ENCODE peak calls at places on chromosomes 1 and 21, in six cellular contexts. One of them, this sample, is unnamed.

GRCh38 chr1:11500881-11501280 is 21.9 kb downstream of the DISP3 start:
- DNase-seq in stimulated activated naive CD8-positive, alpha-beta T cell treated with anti-CD3 and anti-CD28 coated beads, Interleukin-15, Interleukin-2, amounts not matched to agents 100 U/mL and 50 U/mL, for 24 hours: no peak
- DNase-seq in stimulated activated CD4-positive, alpha-beta T cell treated with anti-CD3 and anti-CD28 coated beads, Interleukin-1b, Interleukin-23, amount 100 ng/mL, for 1 hour: no peak
- DNase-seq in stimulated activated CD8-positive, alpha-beta memory T cell treated with anti-CD3 and anti-CD28 coated beads, Interleukin-12 subunit alpha, Interleukin-12 subunit beta, amount 100 ng/mL, for 4 hours: no peak
- DNase-seq in lower lobe of right lung: no peak
- DNase-seq in T-helper 2 cell: no peak
- DNase-seq in this sample: no peak

GRCh38 chr1:65425697-65426096 is 5.2 kb downstream of the LEPR start:
- DNase-seq in stimulated activated naive CD8-positive, alpha-beta T cell treated with anti-CD3 and anti-CD28 coated beads, Interleukin-15, Interleukin-2, amounts not matched to agents 100 U/mL and 50 U/mL, for 24 hours: no peak
- DNase-seq in stimulated activated CD4-positive, alpha-beta T cell treated with anti-CD3 and anti-CD28 coated beads, Interleukin-1b, Interleukin-23, amount 100 ng/mL, for 1 hour: no peak
- DNase-seq in stimulated activated CD8-positive, alpha-beta memory T cell treated with anti-CD3 and anti-CD28 coated beads, Interleukin-12 subunit alpha, Interleukin-12 subunit beta, amount 100 ng/mL, for 4 hours: no peak
- DNase-seq in lower lobe of right lung: no peak
- DNase-seq in T-helper 2 cell: no peak
- DNase-seq in this sample: no peak

GRCh38 chr21:42678118-42678430 is 24.7 kb downstream of the PDE9A start:
- DNase-seq in stimulated activated naive CD8-positive, alpha-beta T cell treated with anti-CD3 and anti-CD28 coated beads, Interleukin-15, Interleukin-2, amounts not matched to agents 100 U/mL and 50 U/mL, for 24 hours: no peak
- DNase-seq in stimulated activated CD4-positive, alpha-beta T cell treated with anti-CD3 and anti-CD28 coated beads, Interleukin-1b, Interleukin-23, amount 100 ng/mL, for 1 hour: no peak
- DNase-seq in stimulated activated CD8-positive, alpha-beta memory T cell treated with anti-CD3 and anti-CD28 coated beads, Interleukin-12 subunit alpha, Interleukin-12 subunit beta, amount 100 ng/mL, for 4 hours: no peak
- DNase-seq in lower lobe of right lung: no peak
- DNase-seq in T-helper 2 cell: no peak
- DNase-seq in this sample: no peak

GRCh38 chr21:41669533-41669830 is 97.4 kb downstream of the RIPK4 start:
- DNase-seq in stimulated activated naive CD8-positive, alpha-beta T cell treated with anti-CD3 and anti-CD28 coated beads, Interleukin-15, Interleukin-2, amounts not matched to agents 100 U/mL and 50 U/mL, for 24 hours: no peak
- DNase-seq in stimulated activated CD4-positive, alpha-beta T cell treated with anti-CD3 and anti-CD28 coated beads, Interleukin-1b, Interleukin-23, amount 100 ng/mL, for 1 hour: no peak
- DNase-seq in stimulated activated CD8-positive, alpha-beta memory T cell treated with anti-CD3 and anti-CD28 coated beads, Interleukin-12 subunit alpha, Interleukin-12 subunit beta, amount 100 ng/mL, for 4 hours: no peak
- DNase-seq in lower lobe of right lung: no peak
- DNase-seq in T-helper 2 cell: no peak
- DNase-seq in this sample: no peak

GRCh38 chr1:179809506-179810366 is 66.6 kb downstream of the FAM163A start:
- DNase-seq in stimulated activated naive CD8-positive, alpha-beta T cell treated with anti-CD3 and anti-CD28 coated beads, Interleukin-15, Interleukin-2, amounts not matched to agents 100 U/mL and 50 U/mL, for 24 hours: peak
- DNase-seq in stimulated activated CD4-positive, alpha-beta T cell treated with anti-CD3 and anti-CD28 coated beads, Interleukin-1b, Interleukin-23, amount 100 ng/mL, for 1 hour: peak
- DNase-seq in stimulated activated CD8-positive, alpha-beta memory T cell treated with anti-CD3 and anti-CD28 coated beads, Interleukin-12 subunit alpha, Interleukin-12 subunit beta, amount 100 ng/mL, for 4 hours: peak
- DNase-seq in lower lobe of right lung: no peak
- DNase-seq in T-helper 2 cell: peak
- DNase-seq in this sample: peak

GRCh38 chr1:172726740-172727139 is 67.8 kb downstream of the FASLG start:
- DNase-seq in stimulated activated naive CD8-positive, alpha-beta T cell treated with anti-CD3 and anti-CD28 coated beads, Interleukin-15, Interleukin-2, amounts not matched to agents 100 U/mL and 50 U/mL, for 24 hours: no peak
- DNase-seq in stimulated activated CD4-positive, alpha-beta T cell treated with anti-CD3 and anti-CD28 coated beads, Interleukin-1b, Interleukin-23, amount 100 ng/mL, for 1 hour: no peak
- DNase-seq in stimulated activated CD8-positive, alpha-beta memory T cell treated with anti-CD3 and anti-CD28 coated beads, Interleukin-12 subunit alpha, Interleukin-12 subunit beta, amount 100 ng/mL, for 4 hours: no peak
- DNase-seq in lower lobe of right lung: no peak
- DNase-seq in T-helper 2 cell: no peak
- DNase-seq in this sample: no peak

GRCh38 chr1:12511128-12511484 is 106.9 kb downstream of the DHRS3 start:
- DNase-seq in stimulated activated naive CD8-positive, alpha-beta T cell treated with anti-CD3 and anti-CD28 coated beads, Interleukin-15, Interleukin-2, amounts not matched to agents 100 U/mL and 50 U/mL, for 24 hours: no peak
- DNase-seq in stimulated activated CD4-positive, alpha-beta T cell treated with anti-CD3 and anti-CD28 coated beads, Interleukin-1b, Interleukin-23, amount 100 ng/mL, for 1 hour: no peak
- DNase-seq in stimulated activated CD8-positive, alpha-beta memory T cell treated with anti-CD3 and anti-CD28 coated beads, Interleukin-12 subunit alpha, Interleukin-12 subunit beta, amount 100 ng/mL, for 4 hours: no peak
- DNase-seq in lower lobe of right lung: no peak
- DNase-seq in T-helper 2 cell: no peak
- DNase-seq in this sample: no peak

GRCh38 chr1:233394860-233395717 is 67.6 kb downstream of the MAP3K21 start:
- DNase-seq in stimulated activated naive CD8-positive, alpha-beta T cell treated with anti-CD3 and anti-CD28 coated beads, Interleukin-15, Interleukin-2, amounts not matched to agents 100 U/mL and 50 U/mL, for 24 hours: peak
- DNase-seq in stimulated activated CD4-positive, alpha-beta T cell treated with anti-CD3 and anti-CD28 coated beads, Interleukin-1b, Interleukin-23, amount 100 ng/mL, for 1 hour: no peak
- DNase-seq in stimulated activated CD8-positive, alpha-beta memory T cell treated with anti-CD3 and anti-CD28 coated beads, Interleukin-12 subunit alpha, Interleukin-12 subunit beta, amount 100 ng/mL, for 4 hours: no peak
- DNase-seq in lower lobe of right lung: no peak
- DNase-seq in T-helper 2 cell: no peak
- DNase-seq in this sample: peak

GRCh38 chr1:27522860-27523665 is 33.1 kb upstream of the WASF2 start:
- DNase-seq in stimulated activated naive CD8-positive, alpha-beta T cell treated with anti-CD3 and anti-CD28 coated beads, Interleukin-15, Interleukin-2, amounts not matched to agents 100 U/mL and 50 U/mL, for 24 hours: peak
- DNase-seq in stimulated activated CD4-positive, alpha-beta T cell treated with anti-CD3 and anti-CD28 coated beads, Interleukin-1b, Interleukin-23, amount 100 ng/mL, for 1 hour: peak
- DNase-seq in stimulated activated CD8-positive, alpha-beta memory T cell treated with anti-CD3 and anti-CD28 coated beads, Interleukin-12 subunit alpha, Interleukin-12 subunit beta, amount 100 ng/mL, for 4 hours: no peak
- DNase-seq in lower lobe of right lung: no peak
- DNase-seq in T-helper 2 cell: peak
- DNase-seq in this sample: no peak

GRCh38 chr1:41319803-41320711 is 41.2 kb upstream of the FOXO6 start:
- DNase-seq in stimulated activated naive CD8-positive, alpha-beta T cell treated with anti-CD3 and anti-CD28 coated beads, Interleukin-15, Interleukin-2, amounts not matched to agents 100 U/mL and 50 U/mL, for 24 hours: no peak
- DNase-seq in stimulated activated CD4-positive, alpha-beta T cell treated with anti-CD3 and anti-CD28 coated beads, Interleukin-1b, Interleukin-23, amount 100 ng/mL, for 1 hour: no peak
- DNase-seq in stimulated activated CD8-positive, alpha-beta memory T cell treated with anti-CD3 and anti-CD28 coated beads, Interleukin-12 subunit alpha, Interleukin-12 subunit beta, amount 100 ng/mL, for 4 hours: no peak
- DNase-seq in lower lobe of right lung: no peak
- DNase-seq in T-helper 2 cell: no peak
- DNase-seq in this sample: no peak

GRCh38 chr1:236167154-236167553 is 24.8 kb downstream of the GPR137B start:
- DNase-seq in stimulated activated naive CD8-positive, alpha-beta T cell treated with anti-CD3 and anti-CD28 coated beads, Interleukin-15, Interleukin-2, amounts not matched to agents 100 U/mL and 50 U/mL, for 24 hours: no peak
- DNase-seq in stimulated activated CD4-positive, alpha-beta T cell treated with anti-CD3 and anti-CD28 coated beads, Interleukin-1b, Interleukin-23, amount 100 ng/mL, for 1 hour: no peak
- DNase-seq in stimulated activated CD8-positive, alpha-beta memory T cell treated with anti-CD3 and anti-CD28 coated beads, Interleukin-12 subunit alpha, Interleukin-12 subunit beta, amount 100 ng/mL, for 4 hours: no peak
- DNase-seq in lower lobe of right lung: no peak
- DNase-seq in T-helper 2 cell: no peak
- DNase-seq in this sample: no peak

GRCh38 chr1:179586107-179586823 is 5.4 kb upstream of the TDRD5 start:
- DNase-seq in stimulated activated naive CD8-positive, alpha-beta T cell treated with anti-CD3 and anti-CD28 coated beads, Interleukin-15, Interleukin-2, amounts not matched to agents 100 U/mL and 50 U/mL, for 24 hours: no peak
- DNase-seq in stimulated activated CD4-positive, alpha-beta T cell treated with anti-CD3 and anti-CD28 coated beads, Interleukin-1b, Interleukin-23, amount 100 ng/mL, for 1 hour: no peak
- DNase-seq in stimulated activated CD8-positive, alpha-beta memory T cell treated with anti-CD3 and anti-CD28 coated beads, Interleukin-12 subunit alpha, Interleukin-12 subunit beta, amount 100 ng/mL, for 4 hours: no peak
- DNase-seq in lower lobe of right lung: peak
- DNase-seq in T-helper 2 cell: no peak
- DNase-seq in this sample: no peak

GRCh38 chr1:44557756-44558155 is 116.5 kb downstream of the TMEM53 start:
- DNase-seq in stimulated activated naive CD8-positive, alpha-beta T cell treated with anti-CD3 and anti-CD28 coated beads, Interleukin-15, Interleukin-2, amounts not matched to agents 100 U/mL and 50 U/mL, for 24 hours: no peak
- DNase-seq in stimulated activated CD4-positive, alpha-beta T cell treated with anti-CD3 and anti-CD28 coated beads, Interleukin-1b, Interleukin-23, amount 100 ng/mL, for 1 hour: no peak
- DNase-seq in stimulated activated CD8-positive, alpha-beta memory T cell treated with anti-CD3 and anti-CD28 coated beads, Interleukin-12 subunit alpha, Interleukin-12 subunit beta, amount 100 ng/mL, for 4 hours: no peak
- DNase-seq in lower lobe of right lung: no peak
- DNase-seq in T-helper 2 cell: no peak
- DNase-seq in this sample: no peak

GRCh38 chr1:26459573-26460031 is 12.6 kb upstream of the HMGN2 start:
- DNase-seq in stimulated activated naive CD8-positive, alpha-beta T cell treated with anti-CD3 and anti-CD28 coated beads, Interleukin-15, Interleukin-2, amounts not matched to agents 100 U/mL and 50 U/mL, for 24 hours: no peak
- DNase-seq in stimulated activated CD4-positive, alpha-beta T cell treated with anti-CD3 and anti-CD28 coated beads, Interleukin-1b, Interleukin-23, amount 100 ng/mL, for 1 hour: no peak
- DNase-seq in stimulated activated CD8-positive, alpha-beta memory T cell treated with anti-CD3 and anti-CD28 coated beads, Interleukin-12 subunit alpha, Interleukin-12 subunit beta, amount 100 ng/mL, for 4 hours: no peak
- DNase-seq in lower lobe of right lung: no peak
- DNase-seq in T-helper 2 cell: no peak
- DNase-seq in this sample: no peak

GRCh38 chr1:104787866-104788510 is 1038.3 kb downstream of the AMY1C start:
- DNase-seq in stimulated activated naive CD8-positive, alpha-beta T cell treated with anti-CD3 and anti-CD28 coated beads, Interleukin-15, Interleukin-2, amounts not matched to agents 100 U/mL and 50 U/mL, for 24 hours: no peak
- DNase-seq in stimulated activated CD4-positive, alpha-beta T cell treated with anti-CD3 and anti-CD28 coated beads, Interleukin-1b, Interleukin-23, amount 100 ng/mL, for 1 hour: no peak
- DNase-seq in stimulated activated CD8-positive, alpha-beta memory T cell treated with anti-CD3 and anti-CD28 coated beads, Interleukin-12 subunit alpha, Interleukin-12 subunit beta, amount 100 ng/mL, for 4 hours: no peak
- DNase-seq in lower lobe of right lung: no peak
- DNase-seq in T-helper 2 cell: no peak
- DNase-seq in this sample: no peak

GRCh38 chr1:17089496-17089895 is 29.8 kb downstream of the PADI2 start:
- DNase-seq in stimulated activated naive CD8-positive, alpha-beta T cell treated with anti-CD3 and anti-CD28 coated beads, Interleukin-15, Interleukin-2, amounts not matched to agents 100 U/mL and 50 U/mL, for 24 hours: no peak
- DNase-seq in stimulated activated CD4-positive, alpha-beta T cell treated with anti-CD3 and anti-CD28 coated beads, Interleukin-1b, Interleukin-23, amount 100 ng/mL, for 1 hour: no peak
- DNase-seq in stimulated activated CD8-positive, alpha-beta memory T cell treated with anti-CD3 and anti-CD28 coated beads, Interleukin-12 subunit alpha, Interleukin-12 subunit beta, amount 100 ng/mL, for 4 hours: no peak
- DNase-seq in lower lobe of right lung: no peak
- DNase-seq in T-helper 2 cell: no peak
- DNase-seq in this sample: no peak

GRCh38 chr21:16179732-16180131 is 449.9 kb downstream of the USP25 start:
- DNase-seq in stimulated activated naive CD8-positive, alpha-beta T cell treated with anti-CD3 and anti-CD28 coated beads, Interleukin-15, Interleukin-2, amounts not matched to agents 100 U/mL and 50 U/mL, for 24 hours: no peak
- DNase-seq in stimulated activated CD4-positive, alpha-beta T cell treated with anti-CD3 and anti-CD28 coated beads, Interleukin-1b, Interleukin-23, amount 100 ng/mL, for 1 hour: no peak
- DNase-seq in stimulated activated CD8-positive, alpha-beta memory T cell treated with anti-CD3 and anti-CD28 coated beads, Interleukin-12 subunit alpha, Interleukin-12 subunit beta, amount 100 ng/mL, for 4 hours: no peak
- DNase-seq in lower lobe of right lung: no peak
- DNase-seq in T-helper 2 cell: no peak
- DNase-seq in this sample: no peak

GRCh38 chr1:48493970-48494769 is 22.2 kb upstream of the SPATA6 start:
- DNase-seq in stimulated activated naive CD8-positive, alpha-beta T cell treated with anti-CD3 and anti-CD28 coated beads, Interleukin-15, Interleukin-2, amounts not matched to agents 100 U/mL and 50 U/mL, for 24 hours: no peak
- DNase-seq in stimulated activated CD4-positive, alpha-beta T cell treated with anti-CD3 and anti-CD28 coated beads, Interleukin-1b, Interleukin-23, amount 100 ng/mL, for 1 hour: no peak
- DNase-seq in stimulated activated CD8-positive, alpha-beta memory T cell treated with anti-CD3 and anti-CD28 coated beads, Interleukin-12 subunit alpha, Interleukin-12 subunit beta, amount 100 ng/mL, for 4 hours: no peak
- DNase-seq in lower lobe of right lung: no peak
- DNase-seq in T-helper 2 cell: no peak
- DNase-seq in this sample: no peak

GRCh38 chr1:63892632-63893395 is 119.0 kb downstream of the ROR1 start:
- DNase-seq in stimulated activated naive CD8-positive, alpha-beta T cell treated with anti-CD3 and anti-CD28 coated beads, Interleukin-15, Interleukin-2, amounts not matched to agents 100 U/mL and 50 U/mL, for 24 hours: peak
- DNase-seq in stimulated activated CD4-positive, alpha-beta T cell treated with anti-CD3 and anti-CD28 coated beads, Interleukin-1b, Interleukin-23, amount 100 ng/mL, for 1 hour: no peak
- DNase-seq in stimulated activated CD8-positive, alpha-beta memory T cell treated with anti-CD3 and anti-CD28 coated beads, Interleukin-12 subunit alpha, Interleukin-12 subunit beta, amount 100 ng/mL, for 4 hours: peak
- DNase-seq in lower lobe of right lung: no peak
- DNase-seq in T-helper 2 cell: no peak
- DNase-seq in this sample: peak

GRCh38 chr1:198680174-198680871 is 41.5 kb downstream of the PTPRC start:
- DNase-seq in stimulated activated naive CD8-positive, alpha-beta T cell treated with anti-CD3 and anti-CD28 coated beads, Interleukin-15, Interleukin-2, amounts not matched to agents 100 U/mL and 50 U/mL, for 24 hours: no peak
- DNase-seq in stimulated activated CD4-positive, alpha-beta T cell treated with anti-CD3 and anti-CD28 coated beads, Interleukin-1b, Interleukin-23, amount 100 ng/mL, for 1 hour: no peak
- DNase-seq in stimulated activated CD8-positive, alpha-beta memory T cell treated with anti-CD3 and anti-CD28 coated beads, Interleukin-12 subunit alpha, Interleukin-12 subunit beta, amount 100 ng/mL, for 4 hours: no peak
- DNase-seq in lower lobe of right lung: no peak
- DNase-seq in T-helper 2 cell: no peak
- DNase-seq in this sample: no peak

GRCh38 chr1:201376464-201377374 is 761 bp downstream of the TNNT2 start:
- DNase-seq in stimulated activated naive CD8-positive, alpha-beta T cell treated with anti-CD3 and anti-CD28 coated beads, Interleukin-15, Interleukin-2, amounts not matched to agents 100 U/mL and 50 U/mL, for 24 hours: peak
- DNase-seq in stimulated activated CD4-positive, alpha-beta T cell treated with anti-CD3 and anti-CD28 coated beads, Interleukin-1b, Interleukin-23, amount 100 ng/mL, for 1 hour: no peak
- DNase-seq in stimulated activated CD8-positive, alpha-beta memory T cell treated with anti-CD3 and anti-CD28 coated beads, Interleukin-12 subunit alpha, Interleukin-12 subunit beta, amount 100 ng/mL, for 4 hours: no peak
- DNase-seq in lower lobe of right lung: no peak
- DNase-seq in T-helper 2 cell: no peak
- DNase-seq in this sample: no peak

GRCh38 chr1:222009105-222009730 is 267.3 kb upstream of the DUSP10 start:
- DNase-seq in stimulated activated naive CD8-positive, alpha-beta T cell treated with anti-CD3 and anti-CD28 coated beads, Interleukin-15, Interleukin-2, amounts not matched to agents 100 U/mL and 50 U/mL, for 24 hours: peak
- DNase-seq in stimulated activated CD4-positive, alpha-beta T cell treated with anti-CD3 and anti-CD28 coated beads, Interleukin-1b, Interleukin-23, amount 100 ng/mL, for 1 hour: no peak
- DNase-seq in stimulated activated CD8-positive, alpha-beta memory T cell treated with anti-CD3 and anti-CD28 coated beads, Interleukin-12 subunit alpha, Interleukin-12 subunit beta, amount 100 ng/mL, for 4 hours: no peak
- DNase-seq in lower lobe of right lung: no peak
- DNase-seq in T-helper 2 cell: no peak
- DNase-seq in this sample: peak

GRCh38 chr21:25283720-25284119 is 323.6 kb downstream of the MRPL39 start:
- DNase-seq in stimulated activated naive CD8-positive, alpha-beta T cell treated with anti-CD3 and anti-CD28 coated beads, Interleukin-15, Interleukin-2, amounts not matched to agents 100 U/mL and 50 U/mL, for 24 hours: no peak
- DNase-seq in stimulated activated CD4-positive, alpha-beta T cell treated with anti-CD3 and anti-CD28 coated beads, Interleukin-1b, Interleukin-23, amount 100 ng/mL, for 1 hour: no peak
- DNase-seq in stimulated activated CD8-positive, alpha-beta memory T cell treated with anti-CD3 and anti-CD28 coated beads, Interleukin-12 subunit alpha, Interleukin-12 subunit beta, amount 100 ng/mL, for 4 hours: no peak
- DNase-seq in lower lobe of right lung: no peak
- DNase-seq in T-helper 2 cell: no peak
- DNase-seq in this sample: no peak

GRCh38 chr1:150516050-150516591 is 569 bp downstream of the FALEC start:
- DNase-seq in stimulated activated naive CD8-positive, alpha-beta T cell treated with anti-CD3 and anti-CD28 coated beads, Interleukin-15, Interleukin-2, amounts not matched to agents 100 U/mL and 50 U/mL, for 24 hours: peak
- DNase-seq in stimulated activated CD4-positive, alpha-beta T cell treated with anti-CD3 and anti-CD28 coated beads, Interleukin-1b, Interleukin-23, amount 100 ng/mL, for 1 hour: no peak
- DNase-seq in stimulated activated CD8-positive, alpha-beta memory T cell treated with anti-CD3 and anti-CD28 coated beads, Interleukin-12 subunit alpha, Interleukin-12 subunit beta, amount 100 ng/mL, for 4 hours: no peak
- DNase-seq in lower lobe of right lung: no peak
- DNase-seq in T-helper 2 cell: no peak
- DNase-seq in this sample: no peak

GRCh38 chr1:228141082-228141870 is 1.2 kb downstream of the GUK1 start:
- DNase-seq in stimulated activated naive CD8-positive, alpha-beta T cell treated with anti-CD3 and anti-CD28 coated beads, Interleukin-15, Interleukin-2, amounts not matched to agents 100 U/mL and 50 U/mL, for 24 hours: peak
- DNase-seq in stimulated activated CD4-positive, alpha-beta T cell treated with anti-CD3 and anti-CD28 coated beads, Interleukin-1b, Interleukin-23, amount 100 ng/mL, for 1 hour: no peak
- DNase-seq in stimulated activated CD8-positive, alpha-beta memory T cell treated with anti-CD3 and anti-CD28 coated beads, Interleukin-12 subunit alpha, Interleukin-12 subunit beta, amount 100 ng/mL, for 4 hours: no peak
- DNase-seq in lower lobe of right lung: peak
- DNase-seq in T-helper 2 cell: no peak
- DNase-seq in this sample: peak

GRCh38 chr1:23483327-23484252 is at the start of gene ASAP3:
- DNase-seq in stimulated activated naive CD8-positive, alpha-beta T cell treated with anti-CD3 and anti-CD28 coated beads, Interleukin-15, Interleukin-2, amounts not matched to agents 100 U/mL and 50 U/mL, for 24 hours: no peak
- DNase-seq in stimulated activated CD4-positive, alpha-beta T cell treated with anti-CD3 and anti-CD28 coated beads, Interleukin-1b, Interleukin-23, amount 100 ng/mL, for 1 hour: no peak
- DNase-seq in stimulated activated CD8-positive, alpha-beta memory T cell treated with anti-CD3 and anti-CD28 coated beads, Interleukin-12 subunit alpha, Interleukin-12 subunit beta, amount 100 ng/mL, for 4 hours: no peak
- DNase-seq in lower lobe of right lung: peak
- DNase-seq in T-helper 2 cell: no peak
- DNase-seq in this sample: no peak

GRCh38 chr21:33231526-33231925 is 1.8 kb downstream of the IFNAR2 start:
- DNase-seq in stimulated activated naive CD8-positive, alpha-beta T cell treated with anti-CD3 and anti-CD28 coated beads, Interleukin-15, Interleukin-2, amounts not matched to agents 100 U/mL and 50 U/mL, for 24 hours: peak
- DNase-seq in stimulated activated CD4-positive, alpha-beta T cell treated with anti-CD3 and anti-CD28 coated beads, Interleukin-1b, Interleukin-23, amount 100 ng/mL, for 1 hour: no peak
- DNase-seq in stimulated activated CD8-positive, alpha-beta memory T cell treated with anti-CD3 and anti-CD28 coated beads, Interleukin-12 subunit alpha, Interleukin-12 subunit beta, amount 100 ng/mL, for 4 hours: peak
- DNase-seq in lower lobe of right lung: no peak
- DNase-seq in T-helper 2 cell: peak
- DNase-seq in this sample: no peak

GRCh38 chr21:45588086-45588825 is 46.0 kb upstream of the SLC19A1 start:
- DNase-seq in stimulated activated naive CD8-positive, alpha-beta T cell treated with anti-CD3 and anti-CD28 coated beads, Interleukin-15, Interleukin-2, amounts not matched to agents 100 U/mL and 50 U/mL, for 24 hours: no peak
- DNase-seq in stimulated activated CD4-positive, alpha-beta T cell treated with anti-CD3 and anti-CD28 coated beads, Interleukin-1b, Interleukin-23, amount 100 ng/mL, for 1 hour: no peak
- DNase-seq in stimulated activated CD8-positive, alpha-beta memory T cell treated with anti-CD3 and anti-CD28 coated beads, Interleukin-12 subunit alpha, Interleukin-12 subunit beta, amount 100 ng/mL, for 4 hours: no peak
- DNase-seq in lower lobe of right lung: no peak
- DNase-seq in T-helper 2 cell: no peak
- DNase-seq in this sample: no peak

GRCh38 chr1:234553241-234554156 is 56.5 kb downstream of the IRF2BP2 start:
- DNase-seq in stimulated activated naive CD8-positive, alpha-beta T cell treated with anti-CD3 and anti-CD28 coated beads, Interleukin-15, Interleukin-2, amounts not matched to agents 100 U/mL and 50 U/mL, for 24 hours: no peak
- DNase-seq in stimulated activated CD4-positive, alpha-beta T cell treated with anti-CD3 and anti-CD28 coated beads, Interleukin-1b, Interleukin-23, amount 100 ng/mL, for 1 hour: no peak
- DNase-seq in stimulated activated CD8-positive, alpha-beta memory T cell treated with anti-CD3 and anti-CD28 coated beads, Interleukin-12 subunit alpha, Interleukin-12 subunit beta, amount 100 ng/mL, for 4 hours: no peak
- DNase-seq in lower lobe of right lung: no peak
- DNase-seq in T-helper 2 cell: no peak
- DNase-seq in this sample: no peak

GRCh38 chr1:43611950-43612349 is 38.0 kb upstream of the KDM4A start:
- DNase-seq in stimulated activated naive CD8-positive, alpha-beta T cell treated with anti-CD3 and anti-CD28 coated beads, Interleukin-15, Interleukin-2, amounts not matched to agents 100 U/mL and 50 U/mL, for 24 hours: no peak
- DNase-seq in stimulated activated CD4-positive, alpha-beta T cell treated with anti-CD3 and anti-CD28 coated beads, Interleukin-1b, Interleukin-23, amount 100 ng/mL, for 1 hour: no peak
- DNase-seq in stimulated activated CD8-positive, alpha-beta memory T cell treated with anti-CD3 and anti-CD28 coated beads, Interleukin-12 subunit alpha, Interleukin-12 subunit beta, amount 100 ng/mL, for 4 hours: no peak
- DNase-seq in lower lobe of right lung: no peak
- DNase-seq in T-helper 2 cell: no peak
- DNase-seq in this sample: no peak

GRCh38 chr1:246151796-246152434 is 355.2 kb downstream of the SMYD3 start:
- DNase-seq in stimulated activated naive CD8-positive, alpha-beta T cell treated with anti-CD3 and anti-CD28 coated beads, Interleukin-15, Interleukin-2, amounts not matched to agents 100 U/mL and 50 U/mL, for 24 hours: no peak
- DNase-seq in stimulated activated CD4-positive, alpha-beta T cell treated with anti-CD3 and anti-CD28 coated beads, Interleukin-1b, Interleukin-23, amount 100 ng/mL, for 1 hour: no peak
- DNase-seq in stimulated activated CD8-positive, alpha-beta memory T cell treated with anti-CD3 and anti-CD28 coated beads, Interleukin-12 subunit alpha, Interleukin-12 subunit beta, amount 100 ng/mL, for 4 hours: no peak
- DNase-seq in lower lobe of right lung: no peak
- DNase-seq in T-helper 2 cell: no peak
- DNase-seq in this sample: no peak

GRCh38 chr1:178066904-178067531 is 26.9 kb upstream of the RASAL2 start:
- DNase-seq in stimulated activated naive CD8-positive, alpha-beta T cell treated with anti-CD3 and anti-CD28 coated beads, Interleukin-15, Interleukin-2, amounts not matched to agents 100 U/mL and 50 U/mL, for 24 hours: no peak
- DNase-seq in stimulated activated CD4-positive, alpha-beta T cell treated with anti-CD3 and anti-CD28 coated beads, Interleukin-1b, Interleukin-23, amount 100 ng/mL, for 1 hour: no peak
- DNase-seq in stimulated activated CD8-positive, alpha-beta memory T cell treated with anti-CD3 and anti-CD28 coated beads, Interleukin-12 subunit alpha, Interleukin-12 subunit beta, amount 100 ng/mL, for 4 hours: no peak
- DNase-seq in lower lobe of right lung: no peak
- DNase-seq in T-helper 2 cell: no peak
- DNase-seq in this sample: no peak

GRCh38 chr1:27550510-27551169 is 53.3 kb downstream of the AHDC1 start:
- DNase-seq in stimulated activated naive CD8-positive, alpha-beta T cell treated with anti-CD3 and anti-CD28 coated beads, Interleukin-15, Interleukin-2, amounts not matched to agents 100 U/mL and 50 U/mL, for 24 hours: no peak
- DNase-seq in stimulated activated CD4-positive, alpha-beta T cell treated with anti-CD3 and anti-CD28 coated beads, Interleukin-1b, Interleukin-23, amount 100 ng/mL, for 1 hour: no peak
- DNase-seq in stimulated activated CD8-positive, alpha-beta memory T cell treated with anti-CD3 and anti-CD28 coated beads, Interleukin-12 subunit alpha, Interleukin-12 subunit beta, amount 100 ng/mL, for 4 hours: no peak
- DNase-seq in lower lobe of right lung: no peak
- DNase-seq in T-helper 2 cell: no peak
- DNase-seq in this sample: no peak

GRCh38 chr1:92933459-92933858 is 27.8 kb downstream of the DIPK1A start:
- DNase-seq in stimulated activated naive CD8-positive, alpha-beta T cell treated with anti-CD3 and anti-CD28 coated beads, Interleukin-15, Interleukin-2, amounts not matched to agents 100 U/mL and 50 U/mL, for 24 hours: no peak
- DNase-seq in stimulated activated CD4-positive, alpha-beta T cell treated with anti-CD3 and anti-CD28 coated beads, Interleukin-1b, Interleukin-23, amount 100 ng/mL, for 1 hour: no peak
- DNase-seq in stimulated activated CD8-positive, alpha-beta memory T cell treated with anti-CD3 and anti-CD28 coated beads, Interleukin-12 subunit alpha, Interleukin-12 subunit beta, amount 100 ng/mL, for 4 hours: no peak
- DNase-seq in lower lobe of right lung: no peak
- DNase-seq in T-helper 2 cell: no peak
- DNase-seq in this sample: no peak

GRCh38 chr1:203733009-203733863 is 31.7 kb upstream of the LAX1 start:
- DNase-seq in stimulated activated naive CD8-positive, alpha-beta T cell treated with anti-CD3 and anti-CD28 coated beads, Interleukin-15, Interleukin-2, amounts not matched to agents 100 U/mL and 50 U/mL, for 24 hours: no peak
- DNase-seq in stimulated activated CD4-positive, alpha-beta T cell treated with anti-CD3 and anti-CD28 coated beads, Interleukin-1b, Interleukin-23, amount 100 ng/mL, for 1 hour: no peak
- DNase-seq in stimulated activated CD8-positive, alpha-beta memory T cell treated with anti-CD3 and anti-CD28 coated beads, Interleukin-12 subunit alpha, Interleukin-12 subunit beta, amount 100 ng/mL, for 4 hours: no peak
- DNase-seq in lower lobe of right lung: no peak
- DNase-seq in T-helper 2 cell: no peak
- DNase-seq in this sample: no peak